ENCODE peak calls at places on chromosomes 12 and 14, in eight cellular contexts. S is activated CD4-positive, alpha-beta T cell treated with anti-CD3 and anti-CD28 coated beads, Interleukin-2, amount 10 ng/mL, durations not matched to agents 7 days and 5 days; N is left cardiac atrium; V is NT2/D1; J is astrocyte of the cerebellum; C is mesendoderm; G is GM20000; T is stimulated activated CD4-positive, alpha-beta T cell treated with anti-CD3 and anti-CD28 coated beads, Interleukin-1b, Interleukin-23, amount 100 ng/mL, for 4 hours. U is an unnamed sample.
A peak's percentile ranks its signal among the peaks of the same experiment; 100 is the strongest.

GRCh38 chr12:81888341-81888740 is 129.2 kb upstream of the PPFIA2 start:
- DNase-seq in S (no peak), T (no peak), G (no peak), V (peak; percentile 3), J (peak; percentile 81), N (no peak), C (peak; percentile 45), U (no peak)

GRCh38 chr14:75880512-75880911 is 101.3 kb downstream of the TGFB3 start:
- DNase-seq in T (no peak), G (no peak), S (no peak), V (no peak), J (no peak), N (no peak), C (peak; percentile 38), U (no peak)

GRCh38 chr12:126668538-126668937 is 1598.4 kb upstream of the TMEM132C start:
- DNase-seq in N (no peak), V (no peak), J (peak; percentile 64), T (no peak), S (no peak), C (no peak), G (no peak), U (no peak)

GRCh38 chr14:33657478-33657877 is 293.4 kb downstream of the EGLN3 start:
- DNase-seq in T (no peak), G (no peak), C (no peak), N (no peak), V (no peak), S (no peak), J (no peak), U (no peak)

GRCh38 chr12:118237908-118238307 is 102.0 kb downstream of the PEBP1 start:
- DNase-seq in S (no peak), C (no peak), T (no peak), V (no peak), G (no peak), N (no peak), J (no peak), U (no peak)

GRCh38 chr12:6647083-6647604 is at the start of gene ACRBP:
- DNase-seq in J (peak; percentile 13), T (peak; percentile 36), G (peak; percentile 76), C (peak; percentile 64), V (peak; percentile 84), N (peak; percentile 88), S (peak; percentile 20), U (no peak)

GRCh38 chr12:21823581-21823980 is 49.1 kb upstream of the KCNJ8 start:
- DNase-seq in G (no peak), C (no peak), J (no peak), N (peak; percentile 58), S (no peak), T (no peak), V (no peak), U (no peak)

GRCh38 chr12:93572712-93573551 is 457 bp downstream of the SOCS2 start:
- DNase-seq in S (peak; percentile 7), G (peak; percentile 41), J (no peak), N (peak; percentile 48), V (peak; percentile 40), C (peak; percentile 79), T (peak; percentile 19), U (peak; percentile 24)

GRCh38 chr14:82720931-82721330 is 1187.3 kb upstream of the SEL1L start:
- DNase-seq in N (no peak), S (no peak), G (no peak), J (peak; percentile 46), C (peak; percentile 2), T (no peak), V (no peak), U (no peak)

GRCh38 chr14:101167428-101167827 is 263.9 kb upstream of the RTL1 start:
- DNase-seq in N (no peak), S (no peak), J (no peak), T (no peak), G (no peak), V (no peak), C (no peak), U (no peak)

GRCh38 chr12:120862664-120863063 is 41.5 kb downstream of the SPPL3 start:
- DNase-seq in C (no peak), T (no peak), G (no peak), V (no peak), J (no peak), S (no peak), N (no peak), U (no peak)

GRCh38 chr12:207804-208203 is 6.2 kb downstream of the SLC6A12 start:
- DNase-seq in T (no peak), J (no peak), N (no peak), V (no peak), G (no peak), S (no peak), C (no peak), U (no peak)

GRCh38 chr14:54572316-54572715 is 5.4 kb downstream of the SAMD4A start:
- DNase-seq in S (peak; percentile 44), C (peak; percentile 86), G (peak; percentile 22), V (peak; percentile 39), N (no peak), T (no peak), J (no peak), U (no peak)

GRCh38 chr14:77027538-77028383 is 747 bp downstream of the IRF2BPL start:
- DNase-seq in N (peak; percentile 79), C (peak; percentile 71), V (no peak), S (peak; percentile 70), G (peak; percentile 90), T (peak; percentile 53), J (no peak), U (peak; percentile 53)

GRCh38 chr14:106808907-106809306 is 1282.5 kb downstream of the TMEM121 start:
- DNase-seq in J (no peak), T (no peak), S (no peak), N (no peak), C (no peak), G (no peak), V (no peak), U (no peak)

GRCh38 chr12:88575361-88575959 is 4.8 kb downstream of the KITLG start:
- DNase-seq in G (no peak), C (no peak), V (no peak), T (no peak), J (no peak), S (no peak), N (no peak), U (no peak)

GRCh38 chr12:47360771-47361388 is 281.1 kb upstream of the AMIGO2 start:
- DNase-seq in C (peak; percentile 78), G (no peak), V (no peak), J (no peak), N (no peak), S (peak; percentile 77), T (no peak), U (no peak)

GRCh38 chr14:68806526-68807147 is 13.8 kb upstream of the ZFP36L1 start:
- DNase-seq in T (no peak), S (no peak), J (no peak), N (no peak), V (no peak), C (no peak), G (peak; percentile 34), U (no peak)

GRCh38 chr12:128787827-128788226 is 35.9 kb downstream of the SLC15A4 start:
- DNase-seq in C (no peak), S (no peak), N (no peak), G (no peak), V (no peak), T (no peak), J (no peak), U (no peak)

GRCh38 chr14:68730811-68731425 is 61.9 kb downstream of the ZFP36L1 start:
- DNase-seq in G (no peak), J (no peak), N (no peak), V (peak; percentile 64), S (no peak), T (no peak), C (peak; percentile 64), U (no peak)

GRCh38 chr14:52329678-52330376 is 15.7 kb downstream of the PTGER2 start:
- DNase-seq in V (no peak), J (no peak), T (no peak), N (no peak), C (no peak), G (no peak), S (no peak), U (no peak)

GRCh38 chr12:89351489-89352241 is 636 bp downstream of the DUSP6 start:
- DNase-seq in T (peak; percentile 28), V (no peak), N (peak; percentile 51), J (no peak), G (peak; percentile 56), S (peak; percentile 46), C (no peak), U (peak; percentile 24)

GRCh38 chr12:88909510-88909909 is 329.2 kb upstream of the KITLG start:
- DNase-seq in N (no peak), J (no peak), T (no peak), C (no peak), V (no peak), G (no peak), S (no peak), U (no peak)

GRCh38 chr12:93776581-93777018 is 99.4 kb downstream of the CRADD start:
- DNase-seq in J (no peak), S (no peak), T (no peak), G (no peak), V (no peak), N (no peak), C (no peak), U (no peak)

GRCh38 chr12:115375188-115375991 is 691.4 kb upstream of the TBX3 start:
- DNase-seq in T (no peak), V (peak; percentile 30), N (no peak), C (peak; percentile 61), G (peak; percentile 71), J (peak; percentile 72), S (no peak), U (no peak)

GRCh38 chr14:93538411-93538810 is 107.7 kb downstream of the UNC79 start:
- DNase-seq in G (no peak), N (no peak), C (peak; percentile 88), V (peak; percentile 6), T (no peak), J (no peak), S (no peak), U (no peak)

GRCh38 chr12:103823871-103824270 is 17.2 kb downstream of the NT5DC3 start:
- DNase-seq in J (no peak), S (no peak), V (no peak), G (no peak), C (no peak), N (no peak), T (no peak), U (no peak)

GRCh38 chr12:89567691-89568239 is 41.9 kb upstream of the POC1B start:
- DNase-seq in T (no peak), V (no peak), S (no peak), C (no peak), G (no peak), J (no peak), N (no peak), U (no peak)